ENCODE peak calls at places on chromosomes 13 and 19, in four cellular contexts. E is HCT116, K is GM12878, V is K562. O is an unnamed sample.

GRCh38 chr13:112895521-112896465 is 73.2 kb upstream of the MCF2L start:
- DNase-seq in E (no peak), K (no peak), V (no peak), O (no peak)

GRCh38 chr19:6070179-6071102 is 39.9 kb downstream of the RFX2 start:
- DNase-seq in E (no peak), K (no peak), V (no peak), O (no peak)

GRCh38 chr13:58437436-58437835 is 805.9 kb downstream of the PCDH17 start:
- DNase-seq in E (no peak), K (no peak), V (no peak), O (no peak)

GRCh38 chr19:29702161-29702957 is 12.7 kb downstream of the C19orf12 start:
- DNase-seq in E (no peak), K (no peak), V (no peak), O (no peak)

GRCh38 chr19:34712606-34713261 is 21.3 kb upstream of the ZNF181 start:
- DNase-seq in E (peak), K (peak), V (peak), O (peak)

GRCh38 chr13:76944457-76944856 is 3.9 kb upstream of the ACOD1 start:
- DNase-seq in E (no peak), K (no peak), V (no peak), O (no peak)

GRCh38 chr13:77751513-77752456 is 54.3 kb downstream of the SLAIN1 start:
- DNase-seq in E (peak), K (peak), V (peak), O (no peak)

GRCh38 chr13:113863511-113864302 is at the start of gene GAS6:
- DNase-seq in E (no peak), K (no peak), V (peak), O (no peak)

GRCh38 chr19:1516395-1516753 is 3.6 kb upstream of the ADAMTSL5 start:
- DNase-seq in E (no peak), K (no peak), V (peak), O (no peak)

GRCh38 chr19:3224346-3225325 is at the start of gene CELF5:
- DNase-seq in E (no peak), K (no peak), V (peak), O (no peak)

GRCh38 chr19:18939922-18940775 is 868 bp downstream of the HOMER3 start:
- DNase-seq in E (no peak), K (no peak), V (no peak), O (peak)

GRCh38 chr13:62879071-62879470 is 1463.4 kb upstream of the PCDH20 start:
- DNase-seq in E (no peak), K (no peak), V (no peak), O (no peak)

GRCh38 chr13:45393941-45394570 is 24.1 kb downstream of the SLC25A30 start:
- DNase-seq in E (peak), K (no peak), V (peak), O (no peak)

GRCh38 chr13:67736646-67737420 is 506.7 kb upstream of the PCDH9 start:
- DNase-seq in E (no peak), K (no peak), V (peak), O (no peak)

GRCh38 chr13:49292742-49293498 is 45.2 kb downstream of the CDADC1 start:
- DNase-seq in E (no peak), K (no peak), V (peak), O (no peak)

GRCh38 chr13:45916036-45916435 is 64.5 kb upstream of the SIAH3 start:
- DNase-seq in E (no peak), K (no peak), V (peak), O (no peak)

GRCh38 chr13:103351035-103351828 is 285.0 kb upstream of the SLC10A2 start:
- DNase-seq in E (no peak), K (no peak), V (no peak), O (peak)

GRCh38 chr19:45166723-45167252 is 6.0 kb upstream of the NKPD1 start:
- DNase-seq in E (no peak), K (no peak), V (no peak), O (no peak)

GRCh38 chr19:2507109-2507508 is 31.2 kb downstream of the GADD45B start:
- DNase-seq in E (peak), K (no peak), V (peak), O (no peak)

GRCh38 chr19:49657493-49658138 is 8.0 kb downstream of the IRF3 start:
- DNase-seq in E (no peak), K (no peak), V (no peak), O (no peak)

GRCh38 chr19:47414469-47414868 is 4.9 kb downstream of the MEIS3 start:
- DNase-seq in E (no peak), K (no peak), V (peak), O (no peak)

DNA sequence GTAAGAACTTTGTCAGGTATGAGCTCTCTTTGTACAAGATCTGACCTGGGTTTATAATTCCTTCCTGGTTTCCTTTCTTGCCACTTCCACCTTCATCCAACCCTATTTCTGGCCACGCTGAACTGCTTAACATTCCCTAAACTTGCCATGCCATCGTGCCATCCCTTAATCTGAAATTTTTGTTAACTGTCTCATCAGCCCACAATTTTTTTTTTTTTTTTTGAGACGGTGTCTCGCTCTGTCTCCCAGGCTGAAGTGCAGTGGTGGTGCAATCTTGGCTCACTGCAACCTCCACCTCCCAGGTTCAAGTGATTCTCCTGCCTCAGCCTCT is 144.6 kb downstream of the GGACT start:
- DNase-seq in E (no peak), K (no peak), V (no peak), O (no peak)
- TF ChIP-seq EGR1 in E (no peak), K (no peak), V (no peak), O (no peak)

GRCh38 chr13:94712287-94712811 is at the start of gene SOX21:
- DNase-seq in E (no peak), K (no peak), V (no peak), O (no peak)

GRCh38 chr13:94708971-94709614 is 3.3 kb downstream of the SOX21 start:
- DNase-seq in E (no peak), K (no peak), V (no peak), O (no peak)

GRCh38 chr13:94711561-94712286 is 621 bp downstream of the SOX21 start:
- DNase-seq in E (no peak), K (no peak), V (peak), O (no peak)

GRCh38 chr13:94710081-94710809 is 2.1 kb downstream of the SOX21 start:
- DNase-seq in E (no peak), K (no peak), V (no peak), O (no peak)

DNA sequence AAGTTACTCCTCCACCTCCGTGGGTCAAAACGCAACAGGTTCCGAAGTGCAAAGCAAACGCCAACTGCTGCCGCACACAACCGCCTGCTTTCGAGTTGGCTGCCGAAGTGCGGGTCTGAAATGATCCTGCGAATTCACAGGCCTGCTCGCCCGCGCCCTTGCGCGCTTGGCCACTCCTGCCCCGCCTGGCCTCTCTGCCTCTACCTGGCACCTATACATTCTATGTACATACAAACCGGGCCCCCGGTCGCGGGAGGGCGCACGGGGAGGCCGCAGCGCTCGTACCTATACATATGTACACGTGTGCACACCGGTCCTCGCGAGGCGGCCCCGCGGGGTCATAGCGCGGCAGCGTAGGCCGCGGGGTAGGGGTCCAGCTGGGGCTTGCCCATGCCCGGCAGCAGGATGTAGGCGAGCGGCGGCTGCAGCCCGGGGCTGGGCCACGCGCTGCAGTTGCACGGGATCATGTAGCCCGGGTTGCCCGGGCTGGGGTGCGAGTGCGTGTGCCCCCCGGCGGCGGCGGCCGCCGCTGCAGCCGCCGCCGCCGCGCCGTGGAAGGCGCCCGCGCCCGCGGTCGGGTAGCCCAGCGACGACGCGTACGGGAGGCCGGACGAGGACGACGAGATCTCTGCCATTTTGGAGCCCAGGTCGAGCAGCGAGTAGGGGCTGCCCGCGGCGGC is 1.3 kb downstream of the SOX21 start:
- DNase-seq in E (no peak), K (no peak), V (peak), O (no peak)
- TF ChIP-seq EGR1 in E (no peak), K (no peak), V (no peak), O (no peak)

GRCh38 chr19:31339405-31339804 is 9.8 kb downstream of the TSHZ3 start:
- DNase-seq in E (no peak), K (no peak), V (peak), O (no peak)

GRCh38 chr19:31338069-31338767 is 11.0 kb downstream of the TSHZ3 start:
- DNase-seq in E (no peak), K (no peak), V (peak), O (peak)

GRCh38 chr19:31342926-31343325 is 6.3 kb downstream of the TSHZ3 start:
- DNase-seq in E (no peak), K (no peak), V (no peak), O (no peak)

GRCh38 chr19:31337007-31337914 is 12.0 kb downstream of the TSHZ3 start:
- DNase-seq in E (no peak), K (no peak), V (no peak), O (no peak)

DNA sequence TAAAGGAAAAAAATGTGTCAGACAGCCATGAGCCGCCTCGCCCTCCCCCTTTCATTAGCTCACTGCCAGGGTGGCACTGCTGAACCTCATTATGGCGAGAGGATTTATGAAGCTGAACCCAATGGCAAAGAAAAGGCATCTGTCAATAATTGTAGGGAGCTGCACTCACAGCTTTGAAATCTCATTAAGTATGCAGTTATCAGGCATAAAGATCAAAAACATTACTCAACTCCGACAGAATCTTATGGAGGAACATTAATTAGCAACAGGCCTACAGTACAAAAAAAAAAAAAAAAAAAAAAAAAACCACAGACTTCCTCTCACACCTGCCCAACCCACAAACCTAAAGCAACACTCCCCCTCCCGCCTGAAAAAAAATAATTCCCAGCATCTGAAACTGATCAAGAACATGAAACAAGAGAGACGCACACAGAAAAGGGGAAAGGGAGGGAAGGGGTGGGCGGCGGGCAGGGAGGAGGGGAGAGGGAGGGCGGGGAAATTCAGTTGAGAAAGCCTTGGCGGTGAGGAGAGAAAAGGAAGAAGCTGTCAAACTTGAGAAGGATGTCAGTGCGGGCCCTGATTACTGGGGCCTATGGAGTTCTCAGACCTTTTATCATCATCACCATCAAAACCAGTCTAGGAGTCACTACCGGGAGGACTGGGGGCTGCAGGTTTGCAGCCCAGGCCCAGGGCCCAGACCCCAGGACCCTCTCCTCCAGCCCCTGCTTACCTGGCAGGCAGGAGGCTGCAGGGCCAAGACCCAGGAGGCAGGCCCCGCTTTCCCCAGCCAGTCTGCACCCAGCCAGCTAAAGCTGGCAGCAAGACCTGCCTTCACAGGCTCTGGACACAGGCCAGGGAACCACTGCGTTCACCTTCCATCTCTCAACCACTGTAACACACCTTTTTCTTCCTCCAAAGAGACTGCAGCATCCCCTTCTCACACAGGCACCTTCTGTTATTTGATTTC is 8.9 kb downstream of the TSHZ3 start:
- DNase-seq in E (no peak), K (no peak), V (no peak), O (peak)
- TF ChIP-seq EGR1 in E (no peak), K (no peak), V (no peak), O (no peak)

GRCh38 chr19:13831560-13832056 is 36.4 kb downstream of the ZSWIM4 start:
- DNase-seq in E (no peak), K (no peak), V (no peak), O (no peak)

GRCh38 chr19:13834308-13834790 is 39.1 kb downstream of the ZSWIM4 start:
- DNase-seq in E (no peak), K (no peak), V (no peak), O (no peak)

GRCh38 chr19:13830761-13831481 is 35.7 kb downstream of the ZSWIM4 start:
- DNase-seq in E (no peak), K (no peak), V (no peak), O (no peak)

GRCh38 chr19:13833330-13834265 is 38.4 kb downstream of the ZSWIM4 start:
- DNase-seq in E (no peak), K (no peak), V (peak), O (peak)

GRCh38 chr19:13832096-13832495 is 36.9 kb downstream of the ZSWIM4 start:
- DNase-seq in E (no peak), K (no peak), V (no peak), O (no peak)
- TF ChIP-seq EGR1 in E (no peak), K (no peak), V (no peak), O (no peak)

GRCh38 chr19:4393947-4394590 is 6.3 kb downstream of the SH3GL1 start:
- DNase-seq in E (no peak), K (no peak), V (no peak), O (no peak)
- TF ChIP-seq EGR1 in E (no peak), K (no peak), V (no peak), O (no peak)

O was measured in H1.